ENCODE peak calls at places on chromosomes 13 and 19, in ten cellular contexts. S, T, E, D, H, I, L, C, P and K are unnamed samples.

GRCh38 chr13:48156466-48156865 is 61.6 kb upstream of the MED4 start:
- DNase-seq in S (peak), T (peak), E (no peak), D (no peak), H (peak), I (peak), L (peak), C (no peak), P (peak), K (no peak)

GRCh38 chr19:7197760-7198696 is 96.2 kb downstream of the INSR start:
- DNase-seq in S (peak), T (peak), E (peak), D (peak), H (peak), I (peak), L (peak), C (peak), P (peak), K (peak)

GRCh38 chr13:41179593-41180250 is 14.6 kb downstream of the KBTBD7 start:
- DNase-seq in S (peak), T (no peak), E (peak), D (no peak), H (no peak), I (no peak), L (no peak), C (no peak), P (no peak), K (peak)

GRCh38 chr19:29259153-29259552 is 46.2 kb upstream of the UQCRFS1 start:
- DNase-seq in S (no peak), T (no peak), E (no peak), D (no peak), H (no peak), I (no peak), L (no peak), C (no peak), P (peak), K (no peak)

GRCh38 chr13:77507931-77508776 is 27.4 kb upstream of the SCEL start:
- DNase-seq in S (no peak), T (no peak), E (peak), D (no peak), H (no peak), I (no peak), L (no peak), C (peak), P (no peak), K (peak)

GRCh38 chr13:26920614-26921355 is 160.2 kb upstream of the GPR12 start:
- DNase-seq in S (no peak), T (peak), E (no peak), D (no peak), H (no peak), I (no peak), L (no peak), C (no peak), P (no peak), K (no peak)

GRCh38 chr13:114104626-114105350 is 27.6 kb downstream of the RASA3 start:
- DNase-seq in S (no peak), T (no peak), E (no peak), D (no peak), H (no peak), I (peak), L (no peak), C (no peak), P (no peak), K (no peak)

GRCh38 chr19:45607071-45608029 is 5.3 kb upstream of the GPR4 start:
- DNase-seq in S (peak), T (peak), E (peak), D (peak), H (peak), I (peak), L (peak), C (peak), P (peak), K (peak)

GRCh38 chr13:40984670-40985366 is 34.3 kb downstream of the ELF1 start:
- DNase-seq in S (no peak), T (no peak), E (no peak), D (no peak), H (no peak), I (no peak), L (no peak), C (no peak), P (peak), K (no peak)

GRCh38 chr19:49793561-49793840 is 19.6 kb downstream of the FUZ start:
- DNase-seq in S (peak), T (no peak), E (no peak), D (no peak), H (no peak), I (no peak), L (peak), C (peak), P (no peak), K (no peak)